ENCODE peak calls at places on chromosomes 3 and 15, in six cellular contexts. One of them, this sample, is unnamed.

GRCh38 chr3:88019024-88019423 is 39.8 kb downstream of the CGGBP1 start:
- DNase-seq in left colon: no peak
- DNase-seq in GM12878: no peak
- DNase-seq in EL: no peak
- DNase-seq in A172: no peak
- DNase-seq in GM12865: peak; percentile 54
- DNase-seq in this sample: no peak

GRCh38 chr15:42062284-42062806 is 32.0 kb downstream of the PLA2G4D start:
- DNase-seq in left colon: no peak
- DNase-seq in A172: no peak
- DNase-seq in EL: no peak
- DNase-seq in GM12865: no peak
- DNase-seq in GM12878: no peak
- DNase-seq in this sample: no peak

GRCh38 chr3:195752066-195752465 is 31.3 kb downstream of the MUC20 start:
- DNase-seq in GM12865: no peak
- DNase-seq in GM12878: no peak
- DNase-seq in EL: no peak
- DNase-seq in A172: no peak
- DNase-seq in left colon: no peak
- DNase-seq in this sample: no peak

GRCh38 chr15:74604983-74605809 is 10.4 kb upstream of the CLK3 start:
- DNase-seq in GM12878: no peak
- DNase-seq in A172: no peak
- DNase-seq in EL: no peak
- DNase-seq in left colon: no peak
- DNase-seq in GM12865: no peak
- DNase-seq in this sample: no peak

GRCh38 chr3:176663376-176663775 is 533.9 kb downstream of the TBL1XR1 start:
- DNase-seq in left colon: no peak
- DNase-seq in GM12865: no peak
- DNase-seq in EL: peak; percentile 7
- DNase-seq in A172: no peak
- DNase-seq in GM12878: no peak
- DNase-seq in this sample: no peak

GRCh38 chr15:77541421-77542181 is 91.1 kb downstream of the LINGO1 start:
- DNase-seq in EL: peak; percentile 21
- DNase-seq in A172: no peak
- DNase-seq in left colon: no peak
- DNase-seq in GM12865: no peak
- DNase-seq in GM12878: no peak
- DNase-seq in this sample: no peak

GRCh38 chr3:27253831-27254230 is 115.4 kb downstream of the NEK10 start:
- DNase-seq in left colon: peak; percentile 43
- DNase-seq in GM12865: peak; percentile 44
- DNase-seq in GM12878: peak; percentile 1
- DNase-seq in A172: peak; percentile 83
- DNase-seq in EL: peak; percentile 59
- DNase-seq in this sample: peak; percentile 5

GRCh38 chr15:65789105-65789504 is 3.0 kb downstream of the DENND4A start:
- DNase-seq in A172: no peak
- DNase-seq in GM12878: no peak
- DNase-seq in left colon: no peak
- DNase-seq in GM12865: no peak
- DNase-seq in EL: no peak
- DNase-seq in this sample: no peak

GRCh38 chr15:74193305-74193718 is 9.3 kb downstream of the STRA6 start:
- DNase-seq in GM12865: peak; percentile 61
- DNase-seq in EL: peak; percentile 93
- DNase-seq in GM12878: peak; percentile 37
- DNase-seq in A172: peak; percentile 98
- DNase-seq in left colon: no peak
- DNase-seq in this sample: peak; percentile 93

GRCh38 chr15:100779331-100780207 is 100.1 kb upstream of the ALDH1A3 start:
- DNase-seq in GM12878: no peak
- DNase-seq in left colon: no peak
- DNase-seq in A172: no peak
- DNase-seq in GM12865: no peak
- DNase-seq in EL: no peak
- DNase-seq in this sample: no peak

GRCh38 chr3:16917256-16917935 is 32.6 kb downstream of the PLCL2 start:
- DNase-seq in EL: peak; percentile 55
- DNase-seq in GM12865: no peak
- DNase-seq in left colon: no peak
- DNase-seq in GM12878: no peak
- DNase-seq in A172: peak; percentile 34
- DNase-seq in this sample: no peak

GRCh38 chr3:80496452-80496851 is 728.7 kb upstream of the ROBO1 start:
- DNase-seq in GM12865: no peak
- DNase-seq in left colon: no peak
- DNase-seq in GM12878: no peak
- DNase-seq in A172: no peak
- DNase-seq in EL: no peak
- DNase-seq in this sample: no peak

GRCh38 chr3:160697628-160698382 is 20.8 kb downstream of the ARL14 start:
- DNase-seq in A172: peak; percentile 86
- DNase-seq in left colon: no peak
- DNase-seq in EL: peak; percentile 85
- DNase-seq in GM12878: no peak
- DNase-seq in GM12865: peak; percentile 24
- DNase-seq in this sample: peak; percentile 13

GRCh38 chr15:99929266-99929665 is 196.0 kb upstream of the LYSMD4 start:
- DNase-seq in left colon: no peak
- DNase-seq in GM12865: no peak
- DNase-seq in GM12878: no peak
- DNase-seq in EL: no peak
- DNase-seq in A172: no peak
- DNase-seq in this sample: no peak

GRCh38 chr3:180743813-180744212 is 64.5 kb upstream of the CCDC39 start:
- DNase-seq in A172: no peak
- DNase-seq in EL: no peak
- DNase-seq in left colon: no peak
- DNase-seq in GM12878: no peak
- DNase-seq in GM12865: no peak
- DNase-seq in this sample: no peak

GRCh38 chr15:64354683-64355558 is 1.1 kb downstream of the CSNK1G1 start:
- DNase-seq in GM12878: no peak
- DNase-seq in GM12865: peak; percentile 17
- DNase-seq in left colon: no peak
- DNase-seq in EL: no peak
- DNase-seq in A172: no peak
- DNase-seq in this sample: peak; percentile 34

GRCh38 chr3:126711361-126711760 is 7.3 kb downstream of the CHCHD6 start:
- DNase-seq in EL: peak; percentile 22
- DNase-seq in A172: no peak
- DNase-seq in left colon: no peak
- DNase-seq in GM12878: no peak
- DNase-seq in GM12865: no peak
- DNase-seq in this sample: no peak

GRCh38 chr3:177343122-177343521 is 145.8 kb upstream of the TBL1XR1 start:
- DNase-seq in GM12865: no peak
- DNase-seq in GM12878: no peak
- DNase-seq in A172: no peak
- DNase-seq in left colon: no peak
- DNase-seq in EL: no peak
- DNase-seq in this sample: no peak

GRCh38 chr3:139588450-139588849 is 48.9 kb upstream of the RBP1 start:
- DNase-seq in EL: no peak
- DNase-seq in GM12878: no peak
- DNase-seq in GM12865: no peak
- DNase-seq in A172: no peak
- DNase-seq in left colon: peak; percentile 31
- DNase-seq in this sample: peak; percentile 9

This sample was measured in MG63.